ENCODE peak calls at places on chromosomes 4 and X, in eight cellular contexts. Y is stomach, W is A549, A is ovary, K is NB4, B is esophagus squamous epithelium, Q is adrenal gland, O is HCT116. D is an unnamed sample.

GRCh38 chr4:48254381-48255072 is 15.1 kb downstream of the TEC start:
- DNase-seq in B (no peak), K (no peak), A (no peak), O (no peak), Y (peak; percentile 70), Q (peak; percentile 94), W (no peak), D (no peak)

GRCh38 chr4:122639181-122639580 is 18.3 kb upstream of the IL21 start:
- DNase-seq in K (no peak), A (no peak), O (no peak), Y (no peak), B (no peak), Q (no peak), W (no peak), D (no peak)

GRCh38 chr4:125321709-125322362 is 7.1 kb downstream of the FAT4 start:
- DNase-seq in A (no peak), Q (no peak), B (no peak), W (no peak), K (no peak), O (no peak), Y (no peak), D (no peak)

GRCh38 chrX:8404443-8404842 is 60.2 kb upstream of the VCX3B start:
- DNase-seq in Y (peak; percentile 69), A (no peak), W (no peak), O (no peak), Q (peak; percentile 1), B (no peak), K (no peak), D (no peak)

GRCh38 chr4:89674876-89675459 is 162.0 kb downstream of the SNCA start:
- DNase-seq in Q (no peak), K (no peak), Y (no peak), O (no peak), B (no peak), W (no peak), A (no peak), D (no peak)

GRCh38 chr4:8707045-8707781 is 114.6 kb downstream of the CPZ start:
- DNase-seq in Q (no peak), B (no peak), Y (no peak), K (no peak), A (no peak), W (no peak), O (no peak), D (peak; percentile 70)

GRCh38 chr4:76681996-76682395 is 215.9 kb downstream of the SOWAHB start:
- DNase-seq in W (no peak), B (no peak), A (no peak), Q (no peak), O (no peak), Y (no peak), K (no peak), D (no peak)

GRCh38 chrX:150293311-150294013 is 69.7 kb upstream of the MAMLD1 start:
- DNase-seq in Y (no peak), Q (no peak), K (no peak), O (no peak), B (no peak), A (no peak), W (no peak), D (no peak)

GRCh38 chr4:47926667-47927258 is 12.4 kb upstream of the NFXL1 start:
- DNase-seq in B (no peak), Q (peak; percentile 62), Y (peak; percentile 61), W (peak; percentile 42), O (peak; percentile 43), A (peak; percentile 27), K (peak; percentile 44), D (no peak)

GRCh38 chr4:80017125-80017854 is 55.7 kb downstream of the ANTXR2 start:
- DNase-seq in A (no peak), B (no peak), W (no peak), Q (no peak), K (peak; percentile 84), Y (no peak), O (no peak), D (no peak)

GRCh38 chrX:13703135-13703534 is 14.2 kb downstream of the RAB9A start:
- DNase-seq in K (no peak), W (no peak), Y (no peak), Q (no peak), O (no peak), B (no peak), A (no peak), D (no peak)

GRCh38 chr4:140666889-140667614 is 89.1 kb downstream of the TBC1D9 start:
- DNase-seq in O (no peak), B (no peak), W (no peak), Q (no peak), Y (no peak), K (no peak), A (no peak), D (no peak)

GRCh38 chr4:17526695-17527477 is 11.9 kb downstream of the CLRN2 start:
- DNase-seq in W (no peak), A (no peak), K (no peak), B (no peak), Y (no peak), Q (peak; percentile 43), O (no peak), D (no peak)

GRCh38 chr4:173766231-173766630 is 236.2 kb upstream of the HAND2 start:
- DNase-seq in W (no peak), A (no peak), Y (no peak), B (no peak), K (no peak), Q (no peak), O (no peak), D (no peak)

GRCh38 chrX:11606408-11606807 is 59.3 kb downstream of the ARHGAP6 start:
- DNase-seq in A (no peak), K (no peak), O (no peak), B (no peak), Q (no peak), Y (no peak), W (no peak), D (no peak)

DNA sequence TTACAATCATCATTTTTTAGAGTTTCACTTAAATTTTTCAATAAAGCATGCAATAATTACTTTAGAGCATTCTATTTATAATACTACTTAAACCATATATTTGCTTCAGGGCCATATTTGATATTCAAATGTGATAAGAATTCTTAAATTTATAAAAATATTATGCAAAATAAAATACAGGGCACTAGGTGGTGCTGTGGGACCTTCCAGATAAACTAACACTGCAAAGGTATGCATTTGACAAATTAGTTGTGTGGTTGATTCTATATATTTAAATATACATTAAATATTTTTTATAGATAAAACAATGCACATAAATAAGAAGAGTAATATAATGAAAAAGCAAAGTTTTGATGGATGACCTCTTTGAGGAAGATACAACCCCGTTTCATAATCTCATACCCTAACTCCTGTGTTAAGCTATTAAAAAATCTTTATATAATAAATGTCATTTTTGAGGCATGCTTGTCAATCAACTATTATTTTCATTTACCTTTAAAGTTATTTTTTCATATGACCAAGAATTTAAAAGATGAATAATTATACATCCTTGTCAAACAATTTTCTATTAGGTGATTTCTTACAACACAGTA is 128.4 kb downstream of the REELD1 start:
- DNase-seq in B (no peak), Y (no peak), K (peak; percentile 38), O (no peak), W (peak; percentile 38), A (no peak), Q (peak; percentile 38), D (no peak)
- TF ChIP-seq CTCF in B (peak; percentile 17), Y (no peak), K (peak; percentile 10), O (peak; percentile 46), W (peak; percentile 70), A (no peak), Q (peak; percentile 40), D (no peak)

DNA sequence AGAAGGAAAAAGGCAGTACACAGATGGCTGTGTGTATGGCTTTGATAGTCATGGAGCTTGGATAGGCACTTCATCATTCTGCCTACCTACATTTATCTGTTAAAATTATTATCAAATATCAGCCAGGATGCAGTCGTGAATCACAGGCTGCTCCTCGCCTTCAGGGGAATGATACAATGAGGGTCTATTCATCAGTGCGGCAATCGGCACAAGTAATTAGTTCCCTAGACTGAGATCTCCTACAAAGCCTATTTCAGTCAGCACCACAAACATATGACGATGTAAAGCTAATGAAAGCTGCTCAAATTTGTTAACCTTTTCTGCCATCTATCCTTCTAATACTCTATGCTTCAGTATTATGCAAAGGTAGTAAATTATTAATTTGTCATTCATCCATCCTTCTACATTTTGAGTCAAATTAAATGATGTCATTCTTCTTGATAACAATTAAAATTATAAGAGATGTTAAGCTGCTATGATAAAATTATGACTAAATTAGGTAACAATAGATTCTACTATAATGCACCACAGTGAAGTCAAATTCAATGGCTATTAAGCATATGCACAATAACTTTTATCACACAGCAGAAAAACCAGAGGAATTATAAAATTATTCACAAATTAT is 19.0 kb downstream of the MAB21L2 start:
- DNase-seq in O (no peak), B (no peak), A (no peak), K (no peak), Y (no peak), Q (no peak), W (no peak), D (no peak)
- TF ChIP-seq POLR2A in O (no peak), B (no peak), A (no peak), K (no peak), Y (no peak), Q (no peak), W (no peak), D (no peak)

DNA sequence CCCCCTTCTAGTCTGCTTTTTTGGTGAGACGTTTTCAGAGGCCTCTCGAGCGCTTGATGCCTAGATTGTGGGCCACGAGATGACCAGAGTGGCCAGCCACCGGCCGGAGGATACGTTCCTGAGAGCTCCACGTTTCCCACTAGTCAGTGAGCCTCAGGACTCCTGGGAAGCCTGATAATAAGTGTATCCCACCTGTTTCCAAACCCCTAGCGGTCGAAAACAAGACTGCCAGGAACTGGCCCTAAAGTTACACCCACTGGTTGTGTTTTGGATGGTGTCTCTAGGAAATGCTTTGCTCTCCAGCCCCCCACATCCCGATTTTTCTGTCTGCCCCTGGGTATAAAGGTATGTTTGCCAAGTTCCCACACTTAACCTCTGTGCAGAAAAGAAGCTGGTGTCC is 4.6 kb upstream of the RS1 start:
- DNase-seq in K (no peak), W (peak; percentile 37), A (peak; percentile 14), O (no peak), Y (no peak), B (no peak), Q (no peak), D (no peak)
- TF ChIP-seq CTCF in K (no peak), W (no peak), A (no peak), O (peak; percentile 28), Y (no peak), B (no peak), Q (no peak), D (no peak)

GRCh38 chr4:98267498-98267897 is 6.3 kb downstream of the RAP1GDS1 start:
- DNase-seq in K (no peak), Y (no peak), B (no peak), A (no peak), Q (no peak), W (no peak), O (no peak), D (no peak)

GRCh38 chr4:98262431-98262830 is 1.2 kb downstream of the RAP1GDS1 start:
- DNase-seq in Y (no peak), W (no peak), K (peak; percentile 49), A (no peak), B (no peak), O (no peak), Q (no peak), D (no peak)

GRCh38 chr4:98260047-98260578 is 1.1 kb upstream of the RAP1GDS1 start:
- DNase-seq in Y (peak; percentile 56), B (peak; percentile 11), A (peak; percentile 72), K (no peak), Q (no peak), W (no peak), O (peak; percentile 7), D (peak; percentile 88)

GRCh38 chr4:98260579-98261290 is 449 bp upstream of the RAP1GDS1 start:
- DNase-seq in A (peak; percentile 96), Y (peak; percentile 94), Q (peak; percentile 96), B (peak; percentile 73), W (peak; percentile 95), O (peak; percentile 89), K (peak; percentile 97), D (peak; percentile 98)

GRCh38 chr4:98261291-98262271 is at the start of gene RAP1GDS1:
- DNase-seq in B (peak; percentile 37), A (no peak), O (peak; percentile 22), Q (peak; percentile 59), W (peak; percentile 47), K (peak; percentile 56), Y (peak; percentile 39), D (peak; percentile 86)
- TF ChIP-seq POLR2A in B (no peak), A (no peak), O (peak; percentile 61), Q (peak; percentile 14), W (peak; percentile 57), K (peak; percentile 7), Y (no peak), D (no peak)